ENCODE peak calls at places on chromosome 12, in eight cellular contexts. D, S, W, M, N, U, F and Y are unnamed samples.
A peak's percentile ranks its signal among the peaks of the same experiment; 100 is the strongest.

GRCh38 chr12:1662761-1663439 is 28.0 kb upstream of the ADIPOR2 start:
- DNase-seq in F (peak; percentile 50), W (peak; percentile 86), M (peak; percentile 40), U (no peak), D (peak; percentile 54), S (peak; percentile 75), N (peak; percentile 96), Y (no peak)

GRCh38 chr12:49545815-49546214 is 7.0 kb downstream of the KCNH3 start:
- DNase-seq in W (no peak), N (no peak), F (no peak), M (no peak), S (no peak), D (no peak), U (no peak), Y (no peak)

GRCh38 chr12:16136206-16136605 is 141.3 kb downstream of the SLC15A5 start:
- DNase-seq in D (no peak), W (no peak), M (no peak), U (no peak), N (no peak), S (no peak), F (no peak), Y (no peak)

GRCh38 chr12:71602745-71603577 is 60.7 kb downstream of the ZFC3H1 start:
- DNase-seq in U (no peak), S (no peak), D (no peak), M (no peak), F (peak; percentile 26), N (no peak), W (no peak), Y (no peak)

GRCh38 chr12:27012239-27012981 is 1.8 kb downstream of the TM7SF3 start:
- DNase-seq in W (no peak), U (no peak), D (no peak), S (no peak), N (no peak), F (no peak), M (no peak), Y (no peak)

GRCh38 chr12:65656904-65657351 is 167.4 kb upstream of the HMGA2 start:
- DNase-seq in M (no peak), S (peak; percentile 36), N (no peak), F (peak; percentile 98), U (peak; percentile 98), D (peak; percentile 90), W (no peak), Y (no peak)

GRCh38 chr12:27779416-27779815 is 617 bp upstream of the KLHL42 start:
- DNase-seq in W (peak; percentile 14), M (no peak), N (peak; percentile 41), D (peak; percentile 10), U (no peak), F (peak; percentile 54), S (peak; percentile 70), Y (no peak)

GRCh38 chr12:90234455-90234854 is 525.8 kb upstream of the ATP2B1 start:
- DNase-seq in F (peak; percentile 53), M (no peak), N (no peak), S (peak; percentile 1), W (no peak), U (no peak), D (peak; percentile 20), Y (no peak)

GRCh38 chr12:122072031-122072970 is 6.3 kb upstream of the MLXIP start:
- DNase-seq in D (peak; percentile 95), S (no peak), N (no peak), U (peak; percentile 80), M (no peak), F (peak; percentile 98), W (no peak), Y (peak; percentile 72)

GRCh38 chr12:45775964-45776363 is 46.5 kb downstream of the ARID2 start:
- DNase-seq in W (no peak), M (no peak), N (peak; percentile 39), S (no peak), F (no peak), D (no peak), U (no peak), Y (no peak)

GRCh38 chr12:127388985-127389384 is 878.0 kb upstream of the TMEM132C start:
- DNase-seq in S (no peak), M (no peak), U (no peak), N (no peak), W (no peak), D (no peak), F (no peak), Y (no peak)

GRCh38 chr12:124407074-124407473 is 112.2 kb downstream of the RFLNA start:
- DNase-seq in U (no peak), M (no peak), F (no peak), N (peak; percentile 39), S (no peak), D (no peak), W (no peak), Y (no peak)

GRCh38 chr12:96239711-96240234 is 45.6 kb downstream of the ELK3 start:
- DNase-seq in F (peak; percentile 75), W (peak; percentile 46), M (peak; percentile 70), N (no peak), D (no peak), U (no peak), S (no peak), Y (no peak)

GRCh38 chr12:123713398-123714301 is 1.5 kb downstream of the ATP6V0A2 start:
- DNase-seq in M (no peak), F (peak; percentile 35), D (peak; percentile 16), W (peak; percentile 37), N (no peak), S (peak; percentile 21), U (no peak), Y (no peak)

GRCh38 chr12:64110864-64111263 is 111.2 kb downstream of the KICS2 start:
- DNase-seq in U (no peak), M (no peak), S (no peak), W (no peak), F (no peak), N (no peak), D (no peak), Y (no peak)

GRCh38 chr12:52005903-52006703 is 643 bp upstream of the TAMALIN start:
- DNase-seq in N (peak; percentile 73), D (no peak), S (peak; percentile 73), W (peak; percentile 75), M (peak; percentile 49), U (no peak), F (no peak), Y (no peak)

GRCh38 chr12:9073077-9073476 is 42.6 kb downstream of the A2M start:
- DNase-seq in F (no peak), D (no peak), M (no peak), W (no peak), S (no peak), N (no peak), U (no peak), Y (no peak)

GRCh38 chr12:9071976-9072375 is 43.7 kb downstream of the A2M start:
- DNase-seq in U (no peak), F (no peak), M (no peak), W (no peak), S (no peak), N (no peak), D (no peak), Y (no peak)

GRCh38 chr12:9074484-9075140 is 41.1 kb downstream of the A2M start:
- DNase-seq in S (no peak), F (no peak), D (no peak), M (no peak), N (no peak), W (no peak), U (no peak), Y (no peak)

GRCh38 chr12:9071518-9071917 is 44.2 kb downstream of the A2M start:
- DNase-seq in M (no peak), W (no peak), S (no peak), U (no peak), F (no peak), D (no peak), N (no peak), Y (no peak)

GRCh38 chr12:9072481-9073038 is 43.2 kb downstream of the A2M start:
- DNase-seq in F (no peak), W (no peak), S (no peak), D (no peak), N (no peak), U (no peak), M (no peak), Y (no peak)
- H3K4me3 ChIP-seq in F (no peak overlapping the region), W (no peak overlapping the region), S (no peak overlapping the region), D (no peak overlapping the region), N (no peak overlapping the region), U (no peak overlapping the region), M (no peak overlapping the region), Y (no peak overlapping the region)

GRCh38 chr12:14473707-14474287 is 93.9 kb downstream of the PLBD1 start:
- DNase-seq in U (no peak), W (no peak), D (peak; percentile 39), S (no peak), M (no peak), F (peak; percentile 12), N (peak; percentile 20), Y (no peak)
- TF ChIP-seq CTCF in U (no peak), W (no peak), D (no peak), S (no peak), M (no peak), F (no peak), N (no peak), Y (no peak)

DNA sequence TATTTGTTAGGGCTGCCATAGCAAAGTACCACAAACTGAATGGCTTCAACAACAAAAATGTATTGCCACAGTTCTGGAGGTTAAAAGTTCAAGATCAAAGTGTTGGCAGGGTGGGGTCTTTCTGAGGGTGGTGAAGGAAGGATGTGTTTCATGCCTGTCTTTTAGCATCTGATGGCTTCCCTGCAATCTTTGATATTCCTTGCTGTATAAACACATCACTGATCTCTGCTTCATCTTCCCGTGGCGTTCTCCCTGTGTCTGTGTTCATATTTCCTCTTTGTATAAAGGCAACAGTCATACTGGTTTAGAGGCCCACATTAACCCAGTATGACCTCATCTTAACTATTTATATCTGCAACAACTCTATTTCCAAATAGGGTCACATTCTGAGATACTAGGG is 167.5 kb downstream of the BTG1 start:
- DNase-seq in F (peak; percentile 35), N (no peak), U (no peak), W (no peak), D (no peak), M (no peak), S (no peak), Y (no peak)
- H3K4me3 ChIP-seq in F (no peak overlapping the region), N (no peak overlapping the region), U (no peak overlapping the region), W (no peak overlapping the region), D (no peak overlapping the region), M (no peak overlapping the region), S (no peak overlapping the region), Y (no peak overlapping the region)

DNA sequence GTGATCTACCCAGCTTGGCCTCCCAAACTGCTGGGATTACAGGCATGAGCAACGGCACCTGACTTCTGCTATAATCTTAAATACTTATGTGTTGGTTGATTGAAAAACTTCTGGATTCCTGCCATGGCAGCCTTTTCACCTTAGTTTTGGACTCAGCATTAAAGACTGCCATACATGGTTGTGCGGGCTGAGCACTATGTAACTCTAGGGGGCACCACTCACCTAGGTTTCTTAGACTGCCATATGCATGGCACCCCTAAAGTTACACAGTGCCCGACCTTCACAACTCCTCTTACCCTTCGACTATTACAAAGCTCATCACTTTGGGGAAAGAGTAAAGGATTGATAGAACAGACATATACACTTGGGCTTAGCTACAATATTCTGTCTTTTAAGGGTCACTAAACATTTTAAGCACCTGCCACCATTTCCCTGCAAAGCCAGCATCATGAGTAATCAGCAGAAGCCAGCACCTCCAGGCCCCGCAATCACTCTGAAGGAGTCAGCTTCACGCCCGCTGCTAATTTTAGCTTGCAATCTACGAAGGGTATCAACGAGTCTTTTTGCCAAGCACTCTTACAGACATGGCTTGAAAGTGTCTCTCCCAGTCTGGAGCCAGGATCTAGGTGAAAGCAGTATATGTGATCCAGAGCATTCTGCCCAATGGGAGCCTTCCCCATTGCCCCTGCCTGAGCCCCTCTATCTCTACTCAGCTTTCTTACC is 59.8 kb downstream of the SUDS3 start:
- DNase-seq in S (peak; percentile 33), D (no peak), F (no peak), M (no peak), N (peak; percentile 83), W (no peak), U (no peak), Y (no peak)
- TF ChIP-seq CTCF in S (peak; percentile 29), D (no peak), F (peak; percentile 17), M (peak; percentile 50), N (peak; percentile 91), W (no peak), U (peak; percentile 50), Y (no peak)